ENCODE peak calls at places on chromosomes 16 and 17, in ten cellular contexts. One of them, this sample, is unnamed. For H3K36me3, the result is how much of the 10 kb centered on the place peaks cover.

GRCh38 chr17:20989991-20990855 is 52.6 kb downstream of the USP22 start:
- DNase-seq in SK-N-SH: no peak
- DNase-seq in K562: no peak
- DNase-seq in H1: no peak
- DNase-seq in esophagus muscularis mucosa: no peak
- DNase-seq in stomach: no peak
- DNase-seq in tibial nerve: no peak
- DNase-seq in GM12878: no peak
- DNase-seq in transverse colon: no peak
- DNase-seq in suprapubic skin: peak
- DNase-seq in this sample: no peak

GRCh38 chr16:66457888-66458287 is 30.8 kb downstream of the BEAN1 start:
- DNase-seq in esophagus muscularis mucosa: no peak
- DNase-seq in transverse colon: no peak
- DNase-seq in suprapubic skin: no peak
- DNase-seq in SK-N-SH: no peak
- DNase-seq in K562: no peak
- DNase-seq in H1: no peak
- DNase-seq in tibial nerve: no peak
- DNase-seq in GM12878: no peak
- DNase-seq in stomach: no peak
- DNase-seq in this sample: no peak

GRCh38 chr17:67863624-67864247 is 38.4 kb downstream of the BPTF start:
- DNase-seq in stomach: no peak
- DNase-seq in esophagus muscularis mucosa: no peak
- DNase-seq in transverse colon: no peak
- DNase-seq in SK-N-SH: no peak
- DNase-seq in H1: no peak
- DNase-seq in suprapubic skin: no peak
- DNase-seq in GM12878: no peak
- DNase-seq in tibial nerve: no peak
- DNase-seq in K562: no peak
- DNase-seq in this sample: no peak

GRCh38 chr16:17318200-17318599 is 152.6 kb downstream of the XYLT1 start:
- DNase-seq in transverse colon: no peak
- DNase-seq in H1: no peak
- DNase-seq in tibial nerve: peak
- DNase-seq in SK-N-SH: no peak
- DNase-seq in K562: no peak
- DNase-seq in stomach: no peak
- DNase-seq in GM12878: no peak
- DNase-seq in suprapubic skin: no peak
- DNase-seq in esophagus muscularis mucosa: no peak
- DNase-seq in this sample: no peak

GRCh38 chr16:30901201-30902069 is 5.0 kb downstream of the CTF1 start:
- DNase-seq in suprapubic skin: no peak
- DNase-seq in H1: no peak
- DNase-seq in GM12878: no peak
- DNase-seq in transverse colon: no peak
- DNase-seq in esophagus muscularis mucosa: no peak
- DNase-seq in SK-N-SH: no peak
- DNase-seq in tibial nerve: no peak
- DNase-seq in stomach: no peak
- DNase-seq in K562: no peak
- DNase-seq in this sample: no peak

GRCh38 chr17:1373710-1374237 is 26.2 kb downstream of the YWHAE start:
- DNase-seq in H1: no peak
- DNase-seq in transverse colon: no peak
- DNase-seq in K562: no peak
- DNase-seq in tibial nerve: no peak
- DNase-seq in GM12878: no peak
- DNase-seq in SK-N-SH: no peak
- DNase-seq in suprapubic skin: no peak
- DNase-seq in stomach: no peak
- DNase-seq in esophagus muscularis mucosa: no peak
- DNase-seq in this sample: no peak

GRCh38 chr17:10435096-10435495 is 13.3 kb upstream of the MYH8 start:
- DNase-seq in H1: no peak
- DNase-seq in suprapubic skin: no peak
- DNase-seq in K562: no peak
- DNase-seq in tibial nerve: no peak
- DNase-seq in stomach: no peak
- DNase-seq in transverse colon: no peak
- DNase-seq in GM12878: no peak
- DNase-seq in esophagus muscularis mucosa: no peak
- DNase-seq in SK-N-SH: no peak
- DNase-seq in this sample: no peak

GRCh38 chr16:9123871-9124270 is 32.4 kb downstream of the HAPSTR1 start:
- DNase-seq in esophagus muscularis mucosa: no peak
- DNase-seq in H1: no peak
- DNase-seq in suprapubic skin: peak
- DNase-seq in K562: no peak
- DNase-seq in GM12878: no peak
- DNase-seq in transverse colon: peak
- DNase-seq in tibial nerve: no peak
- DNase-seq in SK-N-SH: no peak
- DNase-seq in stomach: peak
- DNase-seq in this sample: no peak

GRCh38 chr16:1871974-1872635 is at the start of gene MEIOB:
- DNase-seq in suprapubic skin: peak
- DNase-seq in esophagus muscularis mucosa: no peak
- DNase-seq in SK-N-SH: peak
- DNase-seq in H1: peak
- DNase-seq in stomach: no peak
- DNase-seq in tibial nerve: no peak
- DNase-seq in transverse colon: peak
- DNase-seq in GM12878: no peak
- DNase-seq in K562: peak
- DNase-seq in this sample: no peak

GRCh38 chr17:31739300-31739699 is 119.7 kb downstream of the COPRS start:
- DNase-seq in transverse colon: no peak
- DNase-seq in K562: no peak
- DNase-seq in H1: no peak
- DNase-seq in tibial nerve: no peak
- DNase-seq in SK-N-SH: no peak
- DNase-seq in stomach: no peak
- DNase-seq in GM12878: no peak
- DNase-seq in esophagus muscularis mucosa: no peak
- DNase-seq in suprapubic skin: no peak
- DNase-seq in this sample: no peak

GRCh38 chr16:12773216-12773615 is 30.5 kb downstream of the CPPED1 start:
- DNase-seq in suprapubic skin: no peak
- DNase-seq in tibial nerve: no peak
- DNase-seq in esophagus muscularis mucosa: no peak
- DNase-seq in transverse colon: no peak
- DNase-seq in K562: no peak
- DNase-seq in H1: no peak
- DNase-seq in stomach: peak
- DNase-seq in SK-N-SH: no peak
- DNase-seq in GM12878: no peak
- DNase-seq in this sample: no peak

GRCh38 chr16:71954180-71954579 is 46.0 kb downstream of the PKD1L3 start:
- DNase-seq in K562: no peak
- DNase-seq in tibial nerve: no peak
- DNase-seq in esophagus muscularis mucosa: no peak
- DNase-seq in H1: no peak
- DNase-seq in stomach: no peak
- DNase-seq in transverse colon: no peak
- DNase-seq in GM12878: no peak
- DNase-seq in SK-N-SH: no peak
- DNase-seq in suprapubic skin: no peak
- DNase-seq in this sample: no peak

GRCh38 chr17:39715375-39716072 is 14.8 kb downstream of the MIEN1 start:
- DNase-seq in esophagus muscularis mucosa: no peak
- DNase-seq in H1: no peak
- DNase-seq in tibial nerve: no peak
- DNase-seq in GM12878: no peak
- DNase-seq in transverse colon: no peak
- DNase-seq in suprapubic skin: no peak
- DNase-seq in SK-N-SH: no peak
- DNase-seq in stomach: no peak
- DNase-seq in K562: no peak
- DNase-seq in this sample: no peak

GRCh38 chr17:76379275-76379641 is 5.2 kb upstream of the SPHK1 start:
- DNase-seq in tibial nerve: no peak
- DNase-seq in stomach: no peak
- DNase-seq in GM12878: no peak
- DNase-seq in esophagus muscularis mucosa: no peak
- DNase-seq in H1: no peak
- DNase-seq in K562: no peak
- DNase-seq in SK-N-SH: no peak
- DNase-seq in transverse colon: no peak
- DNase-seq in suprapubic skin: no peak
- DNase-seq in this sample: no peak

GRCh38 chr17:42891539-42892152 is 9.0 kb upstream of the G6PC1 start:
- DNase-seq in suprapubic skin: no peak
- DNase-seq in SK-N-SH: no peak
- DNase-seq in tibial nerve: peak
- DNase-seq in GM12878: no peak
- DNase-seq in stomach: peak
- DNase-seq in H1: no peak
- DNase-seq in K562: no peak
- DNase-seq in esophagus muscularis mucosa: peak
- DNase-seq in transverse colon: peak
- DNase-seq in this sample: peak

GRCh38 chr16:20517149-20517548 is 59.0 kb downstream of the ACSM2B start:
- DNase-seq in tibial nerve: no peak
- DNase-seq in K562: no peak
- DNase-seq in H1: no peak
- DNase-seq in GM12878: no peak
- DNase-seq in esophagus muscularis mucosa: no peak
- DNase-seq in SK-N-SH: no peak
- DNase-seq in stomach: no peak
- DNase-seq in transverse colon: no peak
- DNase-seq in suprapubic skin: no peak
- DNase-seq in this sample: no peak

GRCh38 chr17:38729886-38730525 is at the start of gene CISD3:
- DNase-seq in suprapubic skin: peak
- DNase-seq in H1: no peak
- DNase-seq in stomach: peak
- DNase-seq in transverse colon: peak
- DNase-seq in SK-N-SH: peak
- DNase-seq in K562: peak
- DNase-seq in GM12878: no peak
- DNase-seq in tibial nerve: peak
- DNase-seq in esophagus muscularis mucosa: no peak
- DNase-seq in this sample: peak

GRCh38 chr17:33012522-33013033 is 20.9 kb downstream of the SPACA3 start:
- DNase-seq in GM12878: no peak
- DNase-seq in stomach: no peak
- DNase-seq in SK-N-SH: no peak
- DNase-seq in transverse colon: no peak
- DNase-seq in H1: no peak
- DNase-seq in suprapubic skin: no peak
- DNase-seq in K562: peak
- DNase-seq in esophagus muscularis mucosa: no peak
- DNase-seq in tibial nerve: no peak
- DNase-seq in this sample: no peak

DNA sequence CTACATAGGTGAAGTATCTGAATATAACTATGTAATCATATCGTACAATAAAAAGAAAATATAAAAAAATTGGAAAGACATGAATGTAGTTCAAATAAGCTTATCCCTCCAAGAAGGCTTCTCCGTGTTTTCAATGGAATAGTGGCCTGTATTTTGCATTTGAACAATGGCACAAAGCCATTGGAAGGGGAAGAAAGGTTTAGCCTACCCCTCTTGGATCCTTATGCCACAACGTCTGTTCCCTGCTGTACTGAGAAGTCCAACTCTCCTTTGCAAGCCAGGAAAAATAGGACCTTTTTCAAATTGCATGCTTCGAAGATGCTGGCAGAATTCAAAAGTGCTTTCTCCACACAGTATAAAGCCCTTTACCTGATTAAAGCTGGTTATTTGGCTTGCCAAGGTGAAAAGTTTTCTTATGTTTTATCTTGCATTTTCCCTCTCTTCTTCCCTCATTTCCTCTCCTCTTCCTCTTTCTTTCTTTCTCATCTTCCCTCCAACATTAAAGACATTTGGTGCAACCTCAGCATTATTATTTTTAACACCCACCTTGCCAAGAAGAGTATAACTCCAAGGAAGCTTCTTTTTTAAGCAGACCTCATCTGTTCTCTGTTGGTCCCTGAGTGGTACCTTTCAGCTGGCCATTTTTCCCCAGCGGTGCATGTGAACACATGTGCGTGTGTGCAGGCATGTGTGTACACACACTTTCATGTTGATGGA is 968.6 kb upstream of the RBFOX1 start:
- DNase-seq in esophagus muscularis mucosa: no peak
- DNase-seq in K562: no peak
- DNase-seq in H1: no peak
- DNase-seq in tibial nerve: no peak
- DNase-seq in transverse colon: no peak
- DNase-seq in suprapubic skin: no peak
- DNase-seq in stomach: no peak
- DNase-seq in SK-N-SH: no peak
- DNase-seq in GM12878: no peak
- DNase-seq in this sample: no peak
- TF ChIP-seq EP300 in esophagus muscularis mucosa: no peak
- TF ChIP-seq EP300 in K562: no peak
- TF ChIP-seq EP300 in H1: no peak
- TF ChIP-seq EP300 in tibial nerve: no peak
- TF ChIP-seq EP300 in transverse colon: no peak
- TF ChIP-seq EP300 in suprapubic skin: no peak
- TF ChIP-seq EP300 in stomach: no peak
- TF ChIP-seq EP300 in SK-N-SH: no peak
- TF ChIP-seq EP300 in GM12878: no peak
- TF ChIP-seq EP300 in this sample: no peak

GRCh38 chr17:59401725-59402124 is 70.3 kb downstream of the YPEL2 start:
- DNase-seq in SK-N-SH: peak
- DNase-seq in H1: no peak
- DNase-seq in esophagus muscularis mucosa: no peak
- DNase-seq in stomach: no peak
- DNase-seq in K562: no peak
- DNase-seq in tibial nerve: no peak
- DNase-seq in transverse colon: no peak
- DNase-seq in GM12878: no peak
- DNase-seq in suprapubic skin: no peak
- DNase-seq in this sample: no peak
- H3K27ac ChIP-seq in SK-N-SH: peak
- H3K27ac ChIP-seq in H1: no peak
- H3K27ac ChIP-seq in esophagus muscularis mucosa: no peak
- H3K27ac ChIP-seq in stomach: no peak
- H3K27ac ChIP-seq in K562: no peak
- H3K27ac ChIP-seq in tibial nerve: no peak
- H3K27ac ChIP-seq in transverse colon: no peak
- H3K27ac ChIP-seq in GM12878: no peak
- H3K27ac ChIP-seq in suprapubic skin: no peak
- H3K27ac ChIP-seq in this sample: no peak

GRCh38 chr17:7084058-7084457 is 4.0 kb upstream of the CLEC10A start:
- DNase-seq in GM12878: no peak
- DNase-seq in esophagus muscularis mucosa: no peak
- DNase-seq in tibial nerve: no peak
- DNase-seq in SK-N-SH: no peak
- DNase-seq in H1: no peak
- DNase-seq in suprapubic skin: no peak
- DNase-seq in stomach: no peak
- DNase-seq in K562: no peak
- DNase-seq in transverse colon: no peak
- DNase-seq in this sample: no peak
- H3K36me3 ChIP-seq in GM12878: under half
- H3K36me3 ChIP-seq in esophagus muscularis mucosa: under half
- H3K36me3 ChIP-seq in tibial nerve: under half
- H3K36me3 ChIP-seq in SK-N-SH: under half
- H3K36me3 ChIP-seq in H1: under half
- H3K36me3 ChIP-seq in suprapubic skin: under half
- H3K36me3 ChIP-seq in stomach: under half
- H3K36me3 ChIP-seq in K562: under half
- H3K36me3 ChIP-seq in transverse colon: under half
- H3K36me3 ChIP-seq in this sample: under half

GRCh38 chr16:6735631-6736030 is 597.0 kb upstream of the RBFOX1 start:
- DNase-seq in SK-N-SH: no peak
- DNase-seq in suprapubic skin: no peak
- DNase-seq in tibial nerve: no peak
- DNase-seq in K562: no peak
- DNase-seq in H1: no peak
- DNase-seq in GM12878: no peak
- DNase-seq in esophagus muscularis mucosa: no peak
- DNase-seq in transverse colon: no peak
- DNase-seq in stomach: no peak
- DNase-seq in this sample: no peak
- TF ChIP-seq EP300 in SK-N-SH: no peak
- TF ChIP-seq EP300 in suprapubic skin: no peak
- TF ChIP-seq EP300 in tibial nerve: no peak
- TF ChIP-seq EP300 in K562: no peak
- TF ChIP-seq EP300 in H1: no peak
- TF ChIP-seq EP300 in GM12878: no peak
- TF ChIP-seq EP300 in esophagus muscularis mucosa: no peak
- TF ChIP-seq EP300 in transverse colon: no peak
- TF ChIP-seq EP300 in stomach: no peak
- TF ChIP-seq EP300 in this sample: no peak

This sample was measured in ovary.